ENCODE peak calls at places on chromosomes 5 and 9, in four cellular contexts. U is HT1080, J is WTC11, D is fibroblast of gingiva. L is an unnamed sample.

GRCh38 chr5:151213803-151214613 is 9.9 kb downstream of the CCDC69 start:
- DNase-seq in J (peak; percentile 40), D (peak; percentile 51), U (peak; percentile 83), L (no peak)

GRCh38 chr9:129102791-129103594 is 7.6 kb downstream of the CRAT start:
- DNase-seq in U (peak; percentile 36), J (peak; percentile 77), D (peak; percentile 52), L (peak; percentile 90)

GRCh38 chr9:70602364-70603019 is 188.0 kb upstream of the KLF9 start:
- DNase-seq in J (peak; percentile 52), D (peak; percentile 79), U (peak; percentile 74), L (peak; percentile 56)

GRCh38 chr5:147751156-147751830 is 31.2 kb downstream of the JAKMIP2 start:
- DNase-seq in J (no peak), U (no peak), D (no peak), L (no peak)

GRCh38 chr5:160040471-160040835 is 31.5 kb downstream of the TTC1 start:
- DNase-seq in D (no peak), U (no peak), J (no peak), L (no peak)

GRCh38 chr5:57316798-57317327 is 143.0 kb downstream of the GPBP1 start:
- DNase-seq in U (peak; percentile 90), J (no peak), D (peak; percentile 94), L (no peak)

GRCh38 chr5:52987711-52988329 is 1.3 kb upstream of the ITGA2 start:
- DNase-seq in U (peak; percentile 85), J (no peak), D (no peak), L (no peak)

GRCh38 chr5:41885286-41885685 is 15.1 kb upstream of the OXCT1 start:
- DNase-seq in J (no peak), D (no peak), U (no peak), L (no peak)

GRCh38 chr5:146290318-146290717 is 48.3 kb upstream of the POU4F3 start:
- DNase-seq in U (no peak), J (no peak), D (no peak), L (no peak)

GRCh38 chr9:68551191-68551590 is 10.5 kb upstream of the TMEM252 start:
- DNase-seq in U (no peak), J (no peak), D (no peak), L (no peak)

L was measured in WERI-Rb-1.